ENCODE peak calls at places on chromosomes 12 and 14, in nine cellular contexts. O is pancreas; D is activated CD8-positive, alpha-beta memory T cell treated with anti-CD3 and anti-CD28 coated beads, Interleukin-2, amount 10 ng/mL, durations not matched to agents 7 days and 5 days; C is lower lobe of right lung; B is naive thymus-derived CD8-positive, alpha-beta T cell; H is left lung; F is right cardiac atrium; N is CD4-positive, alpha-beta T cell; U is T-cell. P is an unnamed sample.

GRCh38 chr14:105702275-105702817 is 176.0 kb downstream of the TMEM121 start:
- ATAC-seq in O (no peak), D (no peak), C (no peak), B (no peak), H (no peak), F (no peak), N (no peak), U (no peak), P (no peak)

GRCh38 chr14:89447182-89447970 is 30.3 kb upstream of the FOXN3 start:
- ATAC-seq in O (no peak), D (no peak), C (no peak), B (peak), H (no peak), F (no peak), N (peak), U (peak), P (no peak)

GRCh38 chr14:35571598-35571997 is 37.6 kb downstream of the INSM2 start:
- ATAC-seq in O (no peak), D (no peak), C (no peak), B (no peak), H (no peak), F (no peak), N (no peak), U (no peak), P (no peak)

GRCh38 chr12:101573743-101574142 is 21.0 kb upstream of the MYBPC1 start:
- ATAC-seq in O (no peak), D (no peak), C (no peak), B (no peak), H (no peak), F (no peak), N (no peak), U (no peak), P (no peak)

GRCh38 chr12:67819902-67820301 is 169.3 kb upstream of the IFNG-AS1 start:
- ATAC-seq in O (no peak), D (no peak), C (no peak), B (no peak), H (no peak), F (no peak), N (no peak), U (no peak), P (no peak)

GRCh38 chr12:38161123-38162000 is 155.2 kb upstream of the ALG10B start:
- ATAC-seq in O (no peak), D (no peak), C (no peak), B (no peak), H (no peak), F (no peak), N (no peak), U (no peak), P (no peak)

GRCh38 chr12:31210104-31210503 is 115.8 kb downstream of the SINHCAF start:
- ATAC-seq in O (no peak), D (no peak), C (no peak), B (no peak), H (no peak), F (no peak), N (no peak), U (no peak), P (no peak)

GRCh38 chr14:51004352-51004800 is 60.1 kb upstream of the PYGL start:
- ATAC-seq in O (peak), D (no peak), C (peak), B (no peak), H (peak), F (peak), N (no peak), U (no peak), P (peak)

GRCh38 chr12:127565241-127565640 is 701.7 kb upstream of the TMEM132C start:
- ATAC-seq in O (no peak), D (no peak), C (no peak), B (no peak), H (no peak), F (no peak), N (no peak), U (no peak), P (no peak)

GRCh38 chr12:67520611-67521010 is 127.9 kb upstream of the DYRK2 start:
- ATAC-seq in O (no peak), D (no peak), C (no peak), B (no peak), H (no peak), F (no peak), N (no peak), U (no peak), P (no peak)

GRCh38 chr12:63294327-63294632 is 143.3 kb upstream of the AVPR1A start:
- ATAC-seq in O (peak), D (no peak), C (no peak), B (no peak), H (peak), F (no peak), N (no peak), U (no peak), P (no peak)

GRCh38 chr14:75283884-75284563 is 5.4 kb downstream of the FOS start:
- ATAC-seq in O (peak), D (peak), C (peak), B (peak), H (peak), F (no peak), N (peak), U (no peak), P (peak)

GRCh38 chr12:14275886-14276285 is 89.6 kb upstream of the ATF7IP start:
- ATAC-seq in O (no peak), D (peak), C (peak), B (no peak), H (peak), F (no peak), N (no peak), U (no peak), P (no peak)

GRCh38 chr14:21724115-21724973 is 50.7 kb upstream of the OR4E1 start:
- ATAC-seq in O (no peak), D (no peak), C (no peak), B (peak), H (no peak), F (no peak), N (peak), U (peak), P (no peak)

GRCh38 chr12:92603741-92604432 is 98.9 kb upstream of the PLEKHG7 start:
- ATAC-seq in O (no peak), D (no peak), C (peak), B (no peak), H (peak), F (no peak), N (peak), U (peak), P (no peak)